ENCODE peak calls at places on chromosomes 1 and 21, in seven cellular contexts. T, E, B, O, A, R and N are unnamed samples.

GRCh38 chr1:25120286-25120685 is 112.0 kb downstream of the SYF2 start:
- DNase-seq in T (no peak), E (no peak), B (no peak), O (no peak), A (no peak), R (no peak), N (no peak)

GRCh38 chr1:192477630-192478029 is 97.9 kb upstream of the RGS1 start:
- DNase-seq in T (peak), E (peak), B (no peak), O (no peak), A (no peak), R (no peak), N (no peak)

GRCh38 chr1:230189276-230190183 is 122.5 kb downstream of the GALNT2 start:
- DNase-seq in T (no peak), E (no peak), B (no peak), O (no peak), A (no peak), R (no peak), N (no peak)

GRCh38 chr21:35335951-35336446 is 286.9 kb upstream of the RUNX1 start:
- DNase-seq in T (no peak), E (no peak), B (no peak), O (no peak), A (no peak), R (no peak), N (no peak)

GRCh38 chr1:90881034-90881433 is 140.8 kb downstream of the ZNF644 start:
- DNase-seq in T (no peak), E (no peak), B (no peak), O (no peak), A (no peak), R (no peak), N (no peak)

GRCh38 chr1:192747942-192748341 is 60.9 kb upstream of the RGS2 start:
- DNase-seq in T (no peak), E (peak), B (no peak), O (no peak), A (no peak), R (no peak), N (no peak)

GRCh38 chr1:9606948-9607347 is 18.2 kb downstream of the TMEM201 start:
- DNase-seq in T (no peak), E (no peak), B (no peak), O (peak), A (no peak), R (no peak), N (no peak)

GRCh38 chr1:10537082-10537766 is 62.5 kb downstream of the PEX14 start:
- DNase-seq in T (no peak), E (no peak), B (no peak), O (no peak), A (no peak), R (no peak), N (no peak)

GRCh38 chr1:100773444-100773843 is 53.9 kb downstream of the VCAM1 start:
- DNase-seq in T (no peak), E (peak), B (no peak), O (no peak), A (no peak), R (no peak), N (no peak)

GRCh38 chr1:96521994-96522760 is 199.4 kb upstream of the PTBP2 start:
- DNase-seq in T (no peak), E (peak), B (peak), O (no peak), A (no peak), R (no peak), N (no peak)

GRCh38 chr21:35232545-35233176 is 183.6 kb upstream of the RUNX1 start:
- DNase-seq in T (no peak), E (peak), B (peak), O (no peak), A (no peak), R (no peak), N (no peak)

GRCh38 chr1:10415211-10415930 is 14.9 kb upstream of the CENPS start:
- DNase-seq in T (no peak), E (no peak), B (no peak), O (peak), A (no peak), R (no peak), N (no peak)

GRCh38 chr1:117093870-117094621 is 27.5 kb downstream of the TRIM45 start:
- DNase-seq in T (peak), E (peak), B (no peak), O (no peak), A (peak), R (peak), N (no peak)

GRCh38 chr1:227726924-227727599 is 8.0 kb downstream of the JMJD4 start:
- DNase-seq in T (no peak), E (no peak), B (no peak), O (no peak), A (no peak), R (no peak), N (no peak)

GRCh38 chr1:51973587-51974474 is 16.7 kb downstream of the RAB3B start:
- DNase-seq in T (no peak), E (no peak), B (no peak), O (no peak), A (no peak), R (no peak), N (no peak)

GRCh38 chr1:18373882-18374493 is 106.7 kb upstream of the KLHDC7A start:
- DNase-seq in T (peak), E (no peak), B (no peak), O (no peak), A (peak), R (no peak), N (no peak)
- TF ChIP-seq CTCF in T (no peak), E (no peak), B (peak), O (peak), A (peak), R (no peak), N (no peak)

DNA sequence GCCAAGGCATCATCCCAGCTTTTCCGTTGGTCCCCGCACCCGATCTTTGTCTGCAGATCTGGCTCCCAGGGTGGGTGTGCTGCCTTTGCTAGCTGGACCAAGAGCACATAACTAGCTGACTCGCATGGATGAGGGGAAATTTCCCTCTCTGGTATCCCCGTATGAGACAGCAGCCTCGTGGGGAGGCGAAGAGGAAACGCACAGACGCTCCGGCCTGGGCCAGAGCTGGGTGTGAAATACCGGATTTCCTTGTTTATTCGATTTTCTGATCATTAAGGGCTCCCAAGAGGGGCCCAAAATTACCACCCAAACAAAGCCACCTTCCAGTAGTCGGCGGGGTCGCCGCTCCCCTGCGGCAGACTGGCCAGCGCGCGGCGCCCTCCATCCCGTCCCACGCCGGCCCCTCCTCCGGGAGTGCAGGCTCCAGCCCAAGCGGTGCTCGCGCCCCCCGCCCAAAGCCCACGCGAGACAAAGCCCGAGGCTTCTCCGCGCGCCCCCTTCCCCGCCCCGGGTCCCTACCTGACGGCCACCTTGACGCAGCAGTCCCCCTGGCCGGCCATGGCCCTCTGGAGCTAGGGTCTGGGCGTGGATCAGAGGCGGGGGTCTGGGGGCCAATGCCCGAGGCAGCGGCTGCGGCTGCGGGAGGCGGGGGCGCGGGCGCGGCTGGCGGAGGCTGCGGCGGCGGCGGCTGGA is 544 bp downstream of the KIF21B start:
- DNase-seq in T (no peak), E (no peak), B (no peak), O (peak), A (peak), R (no peak), N (peak)
- TF ChIP-seq CTCF in T (no peak), E (no peak), B (peak), O (no peak), A (peak), R (no peak), N (no peak)

DNA sequence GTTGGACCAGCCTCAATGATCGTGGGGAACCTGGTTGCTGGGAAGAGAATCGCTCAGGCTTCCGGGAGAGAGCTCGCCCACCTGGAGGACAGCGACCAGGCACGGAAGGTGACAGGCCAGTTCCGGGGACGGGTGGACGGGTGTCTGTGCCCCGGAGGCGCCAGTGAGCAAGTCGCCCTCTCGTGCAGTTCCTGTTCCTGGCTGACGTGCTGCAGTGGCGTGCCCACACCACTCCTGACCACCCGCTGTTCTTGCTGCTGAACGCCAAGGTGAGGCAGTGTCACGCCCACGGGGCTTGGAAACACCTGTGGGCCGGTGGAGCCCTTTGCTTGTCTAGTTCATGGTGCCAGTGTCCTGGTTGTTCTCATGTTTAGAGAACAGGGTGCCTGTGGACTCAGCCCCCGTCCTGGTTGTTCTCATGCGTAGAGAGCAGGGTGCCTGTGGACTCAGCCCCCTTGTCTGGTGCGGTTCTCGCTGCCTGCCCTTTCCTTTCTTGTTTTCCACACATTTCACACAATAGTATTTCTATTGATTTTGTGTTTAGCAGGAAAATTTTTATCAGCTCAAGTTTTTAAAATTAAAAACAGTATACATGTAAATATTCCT is 53.1 kb downstream of the S100B start:
- DNase-seq in T (no peak), E (no peak), B (no peak), O (no peak), A (no peak), R (no peak), N (peak)
- TF ChIP-seq CTCF in T (no peak), E (no peak), B (no peak), O (no peak), A (no peak), R (no peak), N (peak)

GRCh38 chr21:29943885-29944284 is 4.1 kb upstream of the GRIK1 start:
- DNase-seq in T (no peak), E (no peak), B (no peak), O (no peak), A (peak), R (no peak), N (no peak)
- TF ChIP-seq CTCF in T (peak), E (peak), B (peak), O (no peak), A (peak), R (no peak), N (no peak)

GRCh38 chr1:94543003-94543402 is 1.4 kb upstream of the F3 start:
- DNase-seq in T (no peak), E (peak), B (no peak), O (no peak), A (no peak), R (no peak), N (no peak)

GRCh38 chr1:94542088-94542671 is 621 bp upstream of the F3 start:
- DNase-seq in T (no peak), E (peak), B (no peak), O (peak), A (peak), R (peak), N (no peak)

GRCh38 chr1:94541175-94542087 is at the start of gene F3:
- DNase-seq in T (peak), E (peak), B (no peak), O (peak), A (peak), R (peak), N (peak)

GRCh38 chr1:94543893-94544635 is 2.5 kb upstream of the F3 start:
- DNase-seq in T (no peak), E (peak), B (no peak), O (no peak), A (no peak), R (no peak), N (no peak)

GRCh38 chr1:94544706-94545490 is 3.3 kb upstream of the F3 start:
- DNase-seq in T (no peak), E (peak), B (no peak), O (no peak), A (no peak), R (no peak), N (no peak)
- TF ChIP-seq CTCF in T (peak), E (peak), B (no peak), O (no peak), A (no peak), R (no peak), N (no peak)

GRCh38 chr1:170067253-170067819 is 7.2 kb downstream of the KIFAP3 start:
- DNase-seq in T (peak), E (no peak), B (no peak), O (no peak), A (no peak), R (no peak), N (no peak)
- TF ChIP-seq CTCF in T (no peak), E (no peak), B (peak), O (no peak), A (no peak), R (no peak), N (no peak)

GRCh38 chr21:44999972-45000636 is 60.3 kb downstream of the SLX9 start:
- DNase-seq in T (no peak), E (peak), B (no peak), O (peak), A (no peak), R (no peak), N (no peak)

GRCh38 chr21:45001134-45002095 is 61.6 kb downstream of the SLX9 start:
- DNase-seq in T (no peak), E (peak), B (peak), O (peak), A (no peak), R (no peak), N (no peak)

GRCh38 chr21:44999428-44999971 is 59.7 kb downstream of the SLX9 start:
- DNase-seq in T (no peak), E (no peak), B (no peak), O (peak), A (no peak), R (no peak), N (no peak)

GRCh38 chr21:44998621-44999427 is 59.0 kb downstream of the SLX9 start:
- DNase-seq in T (no peak), E (no peak), B (no peak), O (peak), A (no peak), R (no peak), N (no peak)

DNA sequence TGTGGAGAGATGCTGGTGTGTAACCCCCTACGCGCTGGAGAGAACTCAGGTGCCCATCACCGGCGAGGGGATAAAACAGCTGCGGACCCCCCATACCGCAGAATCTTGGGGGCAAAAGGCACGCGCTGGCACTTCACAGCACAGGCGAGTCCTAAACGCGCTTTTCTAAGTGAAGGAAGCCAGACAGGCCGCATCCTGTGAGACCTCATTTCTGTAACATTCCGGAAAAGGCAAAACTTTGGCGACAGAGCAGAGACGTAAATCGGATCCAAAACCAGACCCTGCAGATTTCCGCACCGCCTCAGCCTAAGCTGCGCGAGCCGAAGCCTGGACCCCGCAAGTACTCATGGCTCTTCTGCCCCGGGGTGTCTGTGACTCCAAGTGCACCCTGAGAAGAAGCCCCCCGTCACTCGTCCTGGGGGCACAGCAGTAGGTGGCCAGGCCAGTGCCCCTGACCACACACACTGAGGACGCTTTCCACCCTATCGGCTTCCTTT is 60.9 kb downstream of the SLX9 start:
- DNase-seq in T (no peak), E (no peak), B (no peak), O (peak), A (no peak), R (no peak), N (no peak)
- TF ChIP-seq CTCF in T (no peak), E (no peak), B (no peak), O (no peak), A (no peak), R (no peak), N (no peak)